ENCODE peak calls at places on chromosomes 12 and 14, in four cellular contexts. N is OCI-LY7, W is GM23338, Q is Karpas-422. H is an unnamed sample.

GRCh38 chr14:81275305-81275950 is 54.7 kb upstream of the GTF2A1 start:
- DNase-seq in Q (no peak), W (no peak), N (no peak), H (no peak)

GRCh38 chr14:97956944-97957343 is 1159.8 kb downstream of the VRK1 start:
- DNase-seq in N (no peak), Q (no peak), W (no peak), H (no peak)

GRCh38 chr12:90958995-90959394 is 4.0 kb upstream of the CCER1 start:
- DNase-seq in Q (no peak), W (no peak), N (no peak), H (no peak)

GRCh38 chr12:6538420-6539275 is 4.3 kb downstream of the GAPDH start:
- DNase-seq in W (peak; percentile 49), N (peak; percentile 48), Q (peak; percentile 95), H (peak; percentile 27)

GRCh38 chr12:4225571-4225970 is 48.0 kb upstream of the CCND2 start:
- DNase-seq in N (no peak), Q (no peak), W (no peak), H (no peak)

GRCh38 chr12:124668602-124669001 is 101.2 kb upstream of the NCOR2 start:
- DNase-seq in Q (no peak), N (no peak), W (no peak), H (no peak)

GRCh38 chr14:89750909-89751502 is 203.5 kb downstream of the EFCAB11 start:
- DNase-seq in W (no peak), Q (no peak), N (no peak), H (no peak)

GRCh38 chr12:30829876-30830275 is 75.1 kb upstream of the CAPRIN2 start:
- DNase-seq in Q (no peak), N (no peak), W (no peak), H (no peak)

GRCh38 chr12:93972411-93973208 is 175.8 kb upstream of the PLXNC1 start:
- DNase-seq in W (no peak), Q (no peak), N (no peak), H (no peak)

GRCh38 chr12:108570743-108571603 is 8.6 kb downstream of the ISCU start:
- DNase-seq in Q (peak; percentile 69), N (peak; percentile 75), W (peak; percentile 57), H (peak; percentile 76)

GRCh38 chr12:53756300-53757094 is 4.7 kb upstream of the CISTR start:
- DNase-seq in Q (no peak), N (peak; percentile 31), W (peak; percentile 44), H (no peak)

GRCh38 chr14:83826838-83827237 is 1703.1 kb upstream of the FLRT2 start:
- DNase-seq in W (peak; percentile 20), Q (no peak), N (no peak), H (no peak)

GRCh38 chr12:118980407-118981014 is 830 bp upstream of the SRRM4 start:
- DNase-seq in W (peak; percentile 63), N (no peak), Q (no peak), H (no peak)

GRCh38 chr12:70948976-70949336 is 28.4 kb upstream of the PTPRR start:
- DNase-seq in N (no peak), W (no peak), Q (no peak), H (no peak)

GRCh38 chr12:97753332-97753731 is 290.7 kb downstream of the RMST start:
- DNase-seq in Q (no peak), W (no peak), N (no peak), H (peak; percentile 52)

GRCh38 chr12:113479578-113480335 is 8.1 kb upstream of the LHX5 start:
- DNase-seq in W (peak; percentile 92), Q (no peak), N (no peak), H (no peak)

GRCh38 chr12:121893901-121894540 is 5.4 kb downstream of the PSMD9 start:
- DNase-seq in N (peak; percentile 70), Q (peak; percentile 55), W (peak; percentile 21), H (peak; percentile 46)

GRCh38 chr12:51884676-51885229 is 3.1 kb upstream of the ANKRD33 start:
- DNase-seq in Q (no peak), N (no peak), W (no peak), H (no peak)

GRCh38 chr14:99600232-99600888 is 3.6 kb downstream of the CCDC85C start:
- DNase-seq in W (no peak), Q (no peak), N (no peak), H (no peak)
- H3K4me3 ChIP-seq in W (no peak overlapping the region), Q (no peak overlapping the region), N (no peak overlapping the region), H (no peak overlapping the region)

GRCh38 chr12:64104376-64104775 is 117.7 kb downstream of the KICS2 start:
- DNase-seq in Q (no peak), W (no peak), N (no peak), H (no peak)
- H3K9me2 ChIP-seq in Q (no peaks in the 10 kb centered on the region), W (no peaks in the 10 kb centered on the region), N (no peaks in the 10 kb centered on the region), H (no peaks in the 10 kb centered on the region)

DNA sequence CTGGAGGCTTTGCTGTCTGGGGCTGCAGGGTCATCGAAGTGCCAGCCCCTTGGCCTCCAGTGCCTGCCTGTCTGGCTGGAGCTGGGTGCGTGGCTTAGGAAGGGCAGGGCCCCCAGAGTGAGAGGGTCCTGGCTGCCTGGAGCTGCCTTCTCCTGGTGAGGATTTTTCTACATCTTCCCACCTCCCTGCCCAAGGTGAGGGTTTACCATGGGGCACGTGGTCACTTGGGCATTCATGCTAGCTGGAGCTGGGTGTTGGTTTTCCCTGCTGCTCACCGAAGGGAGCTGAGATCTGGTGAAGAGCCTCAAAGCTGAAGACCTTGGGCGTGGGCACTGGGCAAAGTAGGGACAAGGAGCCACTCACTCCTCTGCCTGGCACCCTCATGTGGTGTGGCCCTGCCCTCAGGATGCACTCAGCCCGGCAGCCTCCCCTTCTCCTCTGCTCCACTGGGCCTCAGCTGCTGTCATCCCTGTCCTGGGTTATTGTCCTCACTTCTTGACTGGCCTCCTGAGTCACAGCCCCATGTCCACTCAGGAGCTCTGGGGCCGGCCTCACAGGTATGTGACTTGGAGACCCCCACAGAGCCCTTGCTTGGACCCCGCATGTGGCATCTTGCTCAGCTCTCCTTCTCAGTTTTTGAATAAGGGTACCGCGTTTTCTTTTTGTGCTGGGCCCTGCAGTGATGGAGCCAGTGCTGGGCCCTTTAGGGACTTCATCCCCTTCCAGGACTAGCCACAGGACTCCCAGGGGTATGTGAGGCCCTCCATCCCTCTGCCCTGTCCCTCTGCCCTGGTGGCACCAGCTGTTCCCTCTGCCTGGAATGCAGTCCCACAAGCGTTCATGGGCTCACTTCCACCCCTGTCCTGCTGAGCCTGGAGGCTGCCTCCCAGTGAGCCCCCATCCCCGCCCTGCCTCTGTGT is 1.6 kb downstream of the CEP170B start:
- DNase-seq in N (no peak), Q (no peak), W (no peak), H (no peak)
- H3K4me2 ChIP-seq in N (no peak overlapping the region), Q (no peak overlapping the region), W (peak overlapping the region; percentile 96), H (peak overlapping the region; percentile 68)

DNA sequence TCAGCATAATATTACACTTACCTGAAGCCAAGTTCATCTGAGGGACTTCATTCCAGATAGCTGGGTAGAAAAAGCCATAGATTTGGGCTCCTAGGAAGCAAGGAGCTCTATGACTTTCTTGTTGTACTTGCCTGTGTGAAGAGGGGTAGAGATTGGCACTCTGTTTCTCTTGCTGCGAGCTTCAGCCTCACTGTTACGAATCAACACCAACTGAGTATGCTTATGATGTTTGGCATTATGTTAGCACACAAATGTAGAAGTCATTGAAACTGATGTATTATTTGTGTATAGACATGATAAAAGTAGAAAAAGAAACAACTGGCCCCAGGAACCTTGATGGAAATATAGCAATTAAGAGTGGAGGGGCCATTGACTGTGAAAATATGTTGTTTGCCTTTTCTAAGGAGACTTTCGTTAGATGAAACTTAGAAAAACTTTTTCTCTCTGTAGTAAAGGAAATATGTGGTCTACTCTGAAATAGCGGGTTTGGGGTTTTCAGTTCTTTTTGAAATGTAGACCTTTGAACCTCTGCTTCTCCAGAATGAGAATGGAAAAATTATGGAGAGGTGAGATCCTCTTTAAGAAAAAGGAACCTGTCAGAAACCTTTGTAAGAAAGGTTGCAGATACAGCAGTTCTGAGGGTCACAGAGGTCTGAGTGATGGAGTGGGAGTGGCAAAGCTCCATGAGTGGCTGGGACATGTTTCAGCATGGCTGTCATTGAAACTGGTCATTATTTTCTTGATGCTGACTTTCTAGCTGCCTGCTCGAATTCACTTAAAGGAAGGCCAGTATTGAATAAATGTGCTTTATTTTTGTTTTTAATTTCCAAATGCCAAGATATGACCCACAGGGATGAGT is 159.9 kb downstream of the GCH1 start:
- DNase-seq in Q (no peak), W (no peak), N (no peak), H (no peak)
- H3K4me3 ChIP-seq in Q (no peak overlapping the region), W (no peak overlapping the region), N (no peak overlapping the region), H (no peak overlapping the region)

H was measured in MM.1S.